ENCODE peak calls at places on chromosomes 12 and 14, in five cellular contexts. G, Z, J, P and D are unnamed samples.

GRCh38 chr14:68741839-68742470 is 50.9 kb downstream of the ZFP36L1 start:
- DNase-seq in P (no peak), Z (no peak), G (no peak), J (no peak), D (no peak)

GRCh38 chr12:27276275-27276674 is 32.2 kb downstream of the STK38L start:
- DNase-seq in Z (no peak), J (no peak), P (no peak), G (no peak), D (no peak)

GRCh38 chr14:52012635-52013034 is 23.3 kb downstream of the RTRAF start:
- DNase-seq in G (no peak), Z (no peak), J (no peak), P (no peak), D (no peak)

GRCh38 chr12:108302471-108303311 is 36.4 kb downstream of the CMKLR1 start:
- DNase-seq in J (no peak), P (peak), Z (peak), G (no peak), D (no peak)

GRCh38 chr14:99127651-99128167 is 144.3 kb downstream of the BCL11B start:
- DNase-seq in J (no peak), G (no peak), Z (no peak), P (peak), D (no peak)

GRCh38 chr12:91704446-91704845 is 441.2 kb downstream of the BTG1 start:
- DNase-seq in J (no peak), P (peak), Z (no peak), G (no peak), D (no peak)

GRCh38 chr14:72894623-72895378 is 900 bp upstream of the DPF3 start:
- DNase-seq in P (peak), G (no peak), J (peak), Z (no peak), D (no peak)

GRCh38 chr14:95614335-95614734 is 71.9 kb upstream of the TCL1B start:
- DNase-seq in P (no peak), J (no peak), G (no peak), Z (no peak), D (no peak)

GRCh38 chr14:76862546-76863282 is 36.5 kb downstream of the LRRC74A start:
- DNase-seq in G (no peak), P (no peak), J (no peak), Z (no peak), D (no peak)

GRCh38 chr12:127052491-127053232 is 1214.3 kb upstream of the TMEM132C start:
- DNase-seq in P (no peak), G (no peak), Z (no peak), J (no peak), D (no peak)

GRCh38 chr12:77995436-77996167 is 164.9 kb downstream of the NAV3 start:
- DNase-seq in J (no peak), Z (no peak), G (no peak), P (peak), D (no peak)

GRCh38 chr12:118029166-118029565 is 12.7 kb downstream of the RFC5 start:
- DNase-seq in J (no peak), Z (no peak), P (no peak), G (no peak), D (no peak)

GRCh38 chr12:95784286-95784685 is 6.3 kb downstream of the NTN4 start:
- DNase-seq in G (no peak), J (no peak), Z (no peak), P (no peak), D (no peak)

GRCh38 chr14:101018561-101019290 is 115.2 kb upstream of the RTL1 start:
- DNase-seq in G (no peak), Z (no peak), P (no peak), J (no peak), D (no peak)

GRCh38 chr12:122406701-122407154 is 15.7 kb downstream of the CLIP1 start:
- DNase-seq in P (peak), Z (no peak), G (no peak), J (no peak), D (no peak)

GRCh38 chr12:6342140-6342889 is 439 bp upstream of the TNFRSF1A start:
- DNase-seq in Z (no peak), J (no peak), P (no peak), G (no peak), D (no peak)

GRCh38 chr12:75245108-75245507 is 35.5 kb upstream of the KCNC2 start:
- DNase-seq in Z (no peak), P (peak), J (no peak), G (no peak), D (no peak)

GRCh38 chr14:88468396-88468795 is 82.9 kb downstream of the SPATA7 start:
- DNase-seq in Z (no peak), G (no peak), J (no peak), P (peak), D (no peak)

GRCh38 chr12:98453492-98453891 is 61.9 kb upstream of the TMPO start:
- DNase-seq in J (no peak), G (no peak), Z (no peak), P (no peak), D (no peak)

GRCh38 chr12:51238037-51238509 is 553 bp upstream of the DAZAP2 start:
- DNase-seq in Z (no peak), J (no peak), P (no peak), G (no peak), D (no peak)

GRCh38 chr14:44803239-44803905 is 158.4 kb downstream of the KLHL28 start:
- DNase-seq in Z (peak), P (peak), J (peak), G (no peak), D (no peak)